ENCODE peak calls at places on chromosomes 3 and 15, in ten cellular contexts. C is HFFc6, E is GM10248, T is adrenal gland, V is WERI-Rb-1, I is transverse colon, Y is colonic mucosa, F is HL-60, P is MCF 10A, A is heart right ventricle. N is an unnamed sample.

GRCh38 chr3:105187340-105187739 is 179.4 kb upstream of the ALCAM start:
- DNase-seq in C (no peak), E (no peak), T (no peak), V (no peak), I (no peak), Y (no peak), F (no peak), P (no peak), A (no peak), N (no peak)

GRCh38 chr3:149487598-149488197 is 13.2 kb downstream of the TM4SF4 start:
- DNase-seq in C (no peak), E (peak), T (no peak), V (peak), I (peak), Y (peak), F (peak), P (peak), A (no peak), N (peak)

GRCh38 chr3:133408961-133409360 is 9.1 kb downstream of the BFSP2 start:
- DNase-seq in C (peak), E (no peak), T (no peak), V (no peak), I (no peak), Y (no peak), F (no peak), P (no peak), A (no peak), N (no peak)

GRCh38 chr3:65936908-65937638 is 101.6 kb downstream of the MAGI1 start:
- DNase-seq in C (no peak), E (no peak), T (no peak), V (no peak), I (no peak), Y (no peak), F (no peak), P (no peak), A (peak), N (no peak)

GRCh38 chr3:170585008-170585936 is 603 bp downstream of the SLC7A14 start:
- DNase-seq in C (no peak), E (peak), T (no peak), V (peak), I (no peak), Y (no peak), F (no peak), P (no peak), A (no peak), N (peak)

GRCh38 chr3:19898725-19899124 is 35.3 kb downstream of the EFHB start:
- DNase-seq in C (no peak), E (no peak), T (no peak), V (no peak), I (no peak), Y (no peak), F (no peak), P (no peak), A (no peak), N (no peak)

GRCh38 chr3:112304611-112305010 is 10.6 kb upstream of the SLC9C1 start:
- DNase-seq in C (peak), E (no peak), T (no peak), V (no peak), I (no peak), Y (no peak), F (no peak), P (no peak), A (no peak), N (no peak)

GRCh38 chr3:8509961-8510360 is 8.3 kb downstream of the LMCD1 start:
- DNase-seq in C (peak), E (no peak), T (peak), V (no peak), I (no peak), Y (no peak), F (no peak), P (peak), A (no peak), N (no peak)

GRCh38 chr3:41485484-41485883 is 286.2 kb downstream of the CTNNB1 start:
- DNase-seq in C (no peak), E (no peak), T (no peak), V (no peak), I (no peak), Y (no peak), F (no peak), P (no peak), A (no peak), N (no peak)

GRCh38 chr15:64694816-64695215 is 80.6 kb downstream of the RBPMS2 start:
- DNase-seq in C (no peak), E (no peak), T (no peak), V (no peak), I (no peak), Y (no peak), F (no peak), P (no peak), A (no peak), N (no peak)

GRCh38 chr15:100249096-100249815 is 92.5 kb downstream of the ADAMTS17 start:
- DNase-seq in C (no peak), E (no peak), T (no peak), V (no peak), I (no peak), Y (no peak), F (no peak), P (no peak), A (no peak), N (no peak)

GRCh38 chr15:23467110-23467600 is 20.1 kb upstream of the GOLGA6L2 start:
- DNase-seq in C (peak), E (peak), T (no peak), V (no peak), I (no peak), Y (no peak), F (no peak), P (peak), A (no peak), N (peak)

GRCh38 chr3:99366663-99367429 is 271.5 kb upstream of the COL8A1 start:
- DNase-seq in C (no peak), E (no peak), T (no peak), V (no peak), I (no peak), Y (no peak), F (no peak), P (peak), A (no peak), N (no peak)

GRCh38 chr15:58086479-58086878 is 21.0 kb upstream of the ALDH1A2 start:
- DNase-seq in C (no peak), E (no peak), T (no peak), V (no peak), I (no peak), Y (no peak), F (no peak), P (no peak), A (no peak), N (no peak)

GRCh38 chr15:61222010-61222409 is 7.1 kb downstream of the RORA start:
- DNase-seq in C (no peak), E (no peak), T (no peak), V (no peak), I (no peak), Y (no peak), F (no peak), P (no peak), A (no peak), N (no peak)

GRCh38 chr15:61216519-61216918 is 12.6 kb downstream of the RORA start:
- DNase-seq in C (no peak), E (no peak), T (no peak), V (peak), I (no peak), Y (no peak), F (no peak), P (peak), A (no peak), N (no peak)

DNA sequence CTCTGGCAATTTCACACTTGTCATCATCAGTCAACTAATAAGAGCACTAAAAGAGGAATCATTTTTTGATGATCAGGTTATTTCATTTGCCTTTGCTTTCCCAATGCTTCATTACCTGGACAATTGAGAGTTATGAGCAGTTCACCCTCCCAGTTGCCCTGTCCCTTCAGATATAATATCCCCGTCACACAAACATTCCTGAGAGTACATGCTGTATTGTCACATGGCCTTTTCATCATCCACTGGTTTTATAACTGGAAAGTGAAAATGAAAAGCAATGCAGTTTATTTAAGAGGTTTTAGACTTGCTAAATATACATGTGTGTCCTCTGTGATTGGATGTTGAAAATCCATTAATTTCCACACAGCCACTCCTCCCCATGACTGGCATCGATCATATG is 9.0 kb downstream of the RORA start:
- DNase-seq in C (no peak), E (no peak), T (no peak), V (no peak), I (no peak), Y (no peak), F (no peak), P (no peak), A (no peak), N (no peak)
- TF ChIP-seq CTCF in C (no peak), E (no peak), T (no peak), V (no peak), I (no peak), Y (no peak), F (no peak), P (no peak), A (no peak), N (no peak)

GRCh38 chr3:195893516-195893915 is 14.8 kb downstream of the TNK2 start:
- DNase-seq in C (no peak), E (no peak), T (no peak), V (no peak), I (no peak), Y (no peak), F (no peak), P (no peak), A (no peak), N (no peak)

GRCh38 chr3:195892105-195892354 is 16.3 kb downstream of the TNK2 start:
- DNase-seq in C (no peak), E (no peak), T (no peak), V (no peak), I (no peak), Y (no peak), F (no peak), P (no peak), A (no peak), N (no peak)

GRCh38 chr3:195893121-195893449 is 15.3 kb downstream of the TNK2 start:
- DNase-seq in C (no peak), E (no peak), T (no peak), V (no peak), I (no peak), Y (no peak), F (no peak), P (no peak), A (peak), N (no peak)

GRCh38 chr3:195891431-195892104 is 16.8 kb downstream of the TNK2 start:
- DNase-seq in C (no peak), E (no peak), T (no peak), V (no peak), I (no peak), Y (no peak), F (no peak), P (no peak), A (no peak), N (no peak)

DNA sequence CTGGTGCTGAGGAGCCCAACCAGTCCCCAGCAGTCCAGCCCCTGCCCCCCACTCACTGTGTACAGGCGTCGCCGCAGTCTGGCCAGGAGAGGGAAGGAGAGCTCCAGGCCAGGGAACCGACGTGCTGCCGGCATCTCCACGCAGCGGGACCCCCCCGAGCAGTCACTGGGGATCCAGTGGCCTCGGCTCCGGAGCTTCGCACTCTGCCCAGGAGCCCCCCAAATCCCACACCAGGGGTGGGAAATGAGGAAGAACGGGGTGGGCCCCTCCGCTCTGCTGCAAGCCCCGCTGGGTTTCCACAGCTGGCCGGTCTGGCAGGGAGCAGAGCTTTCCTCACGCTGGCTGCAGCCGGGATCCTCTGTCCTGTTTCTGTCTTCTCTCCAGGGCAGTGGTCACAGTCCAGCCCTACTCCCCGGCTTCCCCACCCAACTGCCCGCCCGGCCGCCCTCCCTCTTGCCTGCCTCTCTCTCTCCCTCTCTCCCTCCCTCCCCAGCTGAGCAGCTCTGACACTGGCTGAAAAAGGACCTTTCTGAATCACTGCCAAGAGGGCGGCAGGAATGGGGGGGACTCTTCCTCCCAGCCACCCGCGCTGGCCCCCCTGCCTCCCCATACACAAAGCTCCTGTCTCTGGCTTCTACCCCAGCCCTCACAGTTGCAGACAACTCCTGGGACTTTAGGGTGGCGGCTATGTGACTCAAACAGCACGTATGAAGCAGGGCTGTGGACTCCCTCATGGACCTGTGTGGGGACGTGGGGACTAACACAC is 15.8 kb downstream of the TNK2 start:
- DNase-seq in C (peak), E (no peak), T (no peak), V (no peak), I (peak), Y (no peak), F (no peak), P (no peak), A (peak), N (no peak)
- TF ChIP-seq CTCF in C (no peak), E (no peak), T (no peak), V (no peak), I (no peak), Y (no peak), F (no peak), P (no peak), A (no peak), N (no peak)

DNA sequence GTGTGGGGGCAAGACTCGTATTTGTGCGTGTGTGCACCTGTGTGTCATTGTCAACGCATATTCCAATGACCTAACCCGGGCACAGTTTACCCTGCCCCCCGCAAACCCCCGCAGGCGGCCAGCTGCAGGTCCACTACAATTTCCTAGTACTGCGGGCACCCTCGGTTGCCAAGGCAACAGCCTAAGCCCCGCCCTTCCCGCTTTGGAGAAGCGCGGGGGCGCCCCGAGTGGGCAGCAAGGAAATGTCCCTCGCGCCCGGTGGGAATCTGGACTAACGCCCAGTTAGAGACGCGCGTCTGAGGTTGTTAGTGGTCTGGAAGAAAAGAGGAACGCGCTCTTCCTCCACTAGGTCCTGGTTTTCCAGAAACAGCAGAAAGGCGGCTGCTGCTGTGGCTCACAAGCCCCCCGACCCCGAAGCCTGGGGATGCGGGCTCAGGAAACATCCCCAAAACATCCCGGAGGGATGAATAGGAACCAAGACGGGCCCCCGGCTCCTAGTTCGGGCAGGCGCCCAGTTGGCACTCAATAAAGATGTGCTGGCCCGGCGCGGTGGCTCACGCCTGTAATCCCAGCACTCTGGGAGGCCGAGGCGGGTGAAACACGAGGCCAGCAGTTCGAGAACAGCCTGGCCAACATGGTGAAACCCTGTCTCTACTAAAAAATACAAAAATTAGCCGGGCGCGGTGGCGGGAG is 1.1 kb downstream of the ABHD14A start:
- DNase-seq in C (peak), E (no peak), T (peak), V (peak), I (peak), Y (peak), F (no peak), P (no peak), A (peak), N (peak)
- TF ChIP-seq CTCF in C (peak), E (no peak), T (no peak), V (peak), I (peak), Y (no peak), F (no peak), P (no peak), A (no peak), N (no peak)

DNA sequence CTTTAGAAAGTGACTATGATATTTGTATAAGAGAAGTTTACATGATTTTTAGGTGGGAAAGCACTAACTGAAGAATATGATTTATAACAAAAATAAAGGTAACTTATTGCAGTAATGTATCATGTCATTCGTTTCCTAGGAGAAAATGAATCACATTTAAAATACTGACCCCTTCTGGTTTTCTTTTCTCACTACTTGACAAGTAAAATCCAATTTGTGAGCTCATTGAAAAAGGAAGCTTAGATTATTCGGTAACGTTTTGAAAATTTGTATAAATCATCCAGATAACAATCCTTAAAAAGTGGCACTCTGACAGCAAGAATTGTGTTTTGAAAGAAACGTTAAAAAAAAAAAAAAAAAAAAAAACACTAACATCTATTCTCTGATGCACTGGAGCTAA is 39.0 kb downstream of the NSUN3 start:
- DNase-seq in C (peak), E (no peak), T (no peak), V (no peak), I (no peak), Y (no peak), F (no peak), P (peak), A (no peak), N (no peak)
- TF ChIP-seq CTCF in C (peak), E (no peak), T (no peak), V (no peak), I (no peak), Y (no peak), F (no peak), P (no peak), A (no peak), N (no peak)

GRCh38 chr15:80940331-80940730 is 49.3 kb downstream of the MESD start:
- DNase-seq in C (no peak), E (no peak), T (no peak), V (no peak), I (no peak), Y (no peak), F (no peak), P (no peak), A (no peak), N (no peak)

GRCh38 chr15:80932989-80933388 is 56.6 kb downstream of the MESD start:
- DNase-seq in C (no peak), E (no peak), T (no peak), V (no peak), I (peak), Y (no peak), F (no peak), P (no peak), A (peak), N (no peak)

GRCh38 chr15:80934761-80935221 is 54.8 kb downstream of the MESD start:
- DNase-seq in C (peak), E (no peak), T (no peak), V (no peak), I (no peak), Y (no peak), F (no peak), P (no peak), A (peak), N (no peak)

GRCh38 chr15:80937718-80938117 is 51.9 kb downstream of the MESD start:
- DNase-seq in C (no peak), E (no peak), T (no peak), V (no peak), I (no peak), Y (no peak), F (no peak), P (no peak), A (no peak), N (no peak)

GRCh38 chr15:80936288-80937078 is 53.1 kb downstream of the MESD start:
- DNase-seq in C (no peak), E (no peak), T (no peak), V (no peak), I (no peak), Y (no peak), F (no peak), P (no peak), A (no peak), N (no peak)
- TF ChIP-seq CTCF in C (no peak), E (no peak), T (no peak), V (peak), I (no peak), Y (no peak), F (no peak), P (no peak), A (no peak), N (no peak)

N was measured in GM13976.